ENCODE peak calls at places on chromosomes 6 and 20, in four cellular contexts. R is A549, B is tibial nerve, J is neuronal stem cell. G is an unnamed sample. For H3K4me1, the result is how much of the 10 kb centered on the place peaks cover.

GRCh38 chr6:3068329-3069223 is at the start of gene RIPK1:
- DNase-seq in J (peak), R (peak), B (peak), G (peak)

GRCh38 chr6:155201461-155202226 is 62.2 kb upstream of the CLDN20 start:
- DNase-seq in B (no peak), J (no peak), R (peak), G (no peak)

GRCh38 chr6:45929421-45930361 is 86.0 kb downstream of the CLIC5 start:
- DNase-seq in R (no peak), B (no peak), J (no peak), G (no peak)

GRCh38 chr6:107607109-107607508 is 117.2 kb downstream of the SOBP start:
- DNase-seq in J (no peak), B (no peak), R (no peak), G (no peak)

GRCh38 chr20:3680701-3681351 is 984 bp downstream of the ADAM33 start:
- DNase-seq in R (no peak), J (no peak), B (no peak), G (no peak)

GRCh38 chr6:80638222-80639055 is 532.0 kb downstream of the BCKDHB start:
- DNase-seq in B (no peak), R (peak), J (no peak), G (no peak)

GRCh38 chr6:87483929-87484328 is 11.2 kb downstream of the SLC35A1 start:
- DNase-seq in R (peak), J (peak), B (no peak), G (no peak)

GRCh38 chr6:108730556-108731228 is 117.5 kb upstream of the ARMC2 start:
- DNase-seq in B (no peak), J (no peak), R (no peak), G (no peak)

GRCh38 chr20:53736757-53737403 is 143.2 kb upstream of the ZNF217 start:
- DNase-seq in B (no peak), J (no peak), R (no peak), G (no peak)

GRCh38 chr20:18087054-18087453 is 29.3 kb upstream of the OVOL2 start:
- DNase-seq in B (no peak), J (no peak), R (no peak), G (no peak)

GRCh38 chr6:2952557-2953095 is 18.7 kb downstream of the SERPINB6 start:
- DNase-seq in J (peak), R (peak), B (peak), G (no peak)

DNA sequence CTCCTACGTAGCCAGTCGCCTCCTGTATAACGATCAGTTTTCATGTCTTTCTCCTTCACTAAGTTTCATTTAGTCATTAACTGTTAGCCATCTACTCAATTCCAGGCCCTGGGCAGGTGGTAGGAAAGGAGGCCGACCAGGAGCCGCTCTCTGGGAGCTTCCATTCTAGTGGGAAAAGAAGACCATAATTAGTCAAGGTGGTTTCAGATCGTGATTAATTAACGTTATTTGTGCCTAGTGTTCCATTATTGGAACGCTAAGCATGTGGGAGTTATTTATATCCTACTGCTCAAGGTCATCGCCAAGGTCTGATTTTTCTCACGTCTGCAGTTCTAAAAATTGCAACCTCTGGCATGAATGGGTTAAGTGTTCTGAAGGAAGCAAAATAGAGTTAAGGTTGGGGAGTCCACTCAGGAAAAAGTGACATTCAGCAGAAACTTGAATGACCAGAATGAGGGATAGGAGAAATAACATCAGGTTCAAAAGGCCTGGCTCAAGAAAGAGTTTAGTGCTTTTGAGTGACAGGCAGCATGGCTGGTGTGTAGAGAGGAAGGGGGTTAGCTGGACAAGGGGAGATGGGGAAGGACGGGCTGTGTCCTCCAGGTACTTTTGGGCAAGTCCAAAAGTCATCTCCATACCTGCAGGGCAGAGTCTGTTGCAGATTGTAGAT is 812 bp downstream of the SLC9A8 start:
- DNase-seq in J (no peak), R (no peak), B (no peak), G (no peak)
- H3K4me1 ChIP-seq in J (under half), R (under half), B (under half), G (under half)

DNA sequence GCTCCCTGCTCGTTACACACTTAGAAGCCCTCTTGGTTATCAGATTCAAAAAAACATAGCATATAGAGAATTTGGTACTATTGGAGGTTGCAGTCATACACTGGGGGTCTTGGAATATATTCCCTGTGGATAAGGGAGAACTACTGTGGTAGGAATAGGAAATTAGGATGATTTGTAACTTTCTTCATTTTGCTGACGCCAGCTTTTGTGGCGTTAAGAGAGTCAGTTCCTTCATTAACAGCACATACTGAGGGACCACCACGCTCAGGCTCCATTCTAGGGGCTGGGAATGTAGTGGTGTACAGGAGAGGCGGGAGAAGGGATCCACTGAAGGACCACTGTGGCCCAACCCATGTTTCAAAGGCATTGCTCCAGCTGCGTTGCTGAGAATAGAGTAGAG is 140.3 kb downstream of the MBOAT1 start:
- DNase-seq in J (no peak), R (no peak), B (no peak), G (no peak)
- H3K4me3 ChIP-seq in J (no peak), R (no peak), B (no peak), G (no peak)

GRCh38 chr6:52301326-52301725 is 16.8 kb upstream of the MCM3 start:
- DNase-seq in B (no peak), J (no peak), R (no peak), G (no peak)
- H3K4me1 ChIP-seq in B (under half), J (under half), R (under half), G (under half)

DNA sequence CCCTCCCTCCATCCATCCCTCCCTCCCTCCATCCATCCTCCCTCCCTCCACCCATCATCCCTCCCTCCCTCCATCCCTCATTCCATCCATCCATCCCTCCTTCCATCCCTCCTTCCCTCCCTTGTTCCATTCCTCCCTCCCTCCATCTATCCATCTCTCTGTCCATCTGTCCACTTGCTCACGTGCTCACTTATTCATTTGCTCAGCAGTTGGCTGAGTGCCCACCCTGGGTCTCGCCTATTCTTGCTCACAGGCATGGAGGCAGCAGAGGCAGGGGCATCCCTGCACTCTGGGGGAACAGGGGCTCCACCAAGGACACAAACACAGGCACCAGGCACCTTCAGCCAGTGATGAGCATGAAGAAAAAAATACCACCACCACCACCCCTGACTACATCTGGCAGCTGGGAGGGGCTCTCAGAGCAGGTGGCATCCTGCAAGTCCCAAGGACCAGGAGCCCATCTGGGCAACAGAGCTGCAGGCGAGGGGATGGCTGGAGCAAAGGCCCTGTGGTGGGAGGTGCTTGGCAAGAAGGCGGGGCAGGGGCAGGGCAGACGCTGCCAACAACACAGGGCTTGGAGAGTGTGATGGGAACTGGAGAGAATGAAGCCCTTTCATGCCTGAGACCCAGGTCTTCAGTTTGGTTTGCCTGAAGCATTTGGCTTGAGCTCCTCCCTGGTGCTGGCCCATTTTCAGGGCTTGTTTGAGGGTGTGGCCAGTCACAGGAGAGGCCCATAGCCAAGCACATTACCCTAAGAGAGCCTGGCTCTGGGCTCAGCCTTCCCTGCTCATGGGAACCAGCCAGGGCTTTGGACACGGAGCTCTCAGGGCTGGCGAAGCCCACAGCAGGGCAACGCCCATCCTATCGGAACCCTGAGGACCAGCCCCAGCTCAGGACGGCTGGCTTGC is 40.2 kb upstream of the MRGBP start:
- DNase-seq in J (no peak), R (no peak), B (no peak), G (no peak)
- H3K4me3 ChIP-seq in J (no peak), R (no peak), B (no peak), G (no peak)

DNA sequence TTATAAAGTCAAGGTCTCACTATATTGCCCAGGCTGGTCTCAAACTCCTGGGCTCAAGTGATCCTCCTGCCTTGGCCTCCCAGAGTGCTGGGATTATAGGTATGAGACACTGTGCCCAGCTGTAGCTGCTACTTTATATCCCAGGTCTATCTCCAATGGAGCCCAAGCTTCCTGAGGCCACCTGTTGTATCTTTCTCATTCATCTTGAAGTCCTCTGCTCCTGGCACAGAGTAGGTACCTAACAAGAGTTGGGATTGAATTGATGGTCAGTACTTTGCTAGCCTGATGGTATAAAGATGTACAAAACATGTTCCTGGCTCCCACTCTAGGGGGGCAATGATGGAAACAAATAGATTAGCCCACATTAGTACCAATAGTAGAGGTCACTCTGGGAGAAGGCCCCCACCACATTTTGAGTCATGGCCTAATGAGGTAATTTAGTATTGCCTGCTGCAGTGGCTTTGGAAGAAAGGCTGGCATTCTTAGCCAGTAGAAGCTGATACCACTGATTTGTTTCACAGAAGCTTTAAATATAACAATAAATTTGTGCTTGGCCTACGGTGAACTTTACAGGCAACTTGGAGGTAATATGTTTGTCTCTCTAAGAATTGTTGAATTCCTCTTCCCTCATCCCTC is 5.4 kb downstream of the PTPN1 start:
- DNase-seq in J (no peak), B (no peak), R (no peak), G (no peak)
- H3K4me1 ChIP-seq in J (under half), B (half or more), R (under half), G (half or more)

DNA sequence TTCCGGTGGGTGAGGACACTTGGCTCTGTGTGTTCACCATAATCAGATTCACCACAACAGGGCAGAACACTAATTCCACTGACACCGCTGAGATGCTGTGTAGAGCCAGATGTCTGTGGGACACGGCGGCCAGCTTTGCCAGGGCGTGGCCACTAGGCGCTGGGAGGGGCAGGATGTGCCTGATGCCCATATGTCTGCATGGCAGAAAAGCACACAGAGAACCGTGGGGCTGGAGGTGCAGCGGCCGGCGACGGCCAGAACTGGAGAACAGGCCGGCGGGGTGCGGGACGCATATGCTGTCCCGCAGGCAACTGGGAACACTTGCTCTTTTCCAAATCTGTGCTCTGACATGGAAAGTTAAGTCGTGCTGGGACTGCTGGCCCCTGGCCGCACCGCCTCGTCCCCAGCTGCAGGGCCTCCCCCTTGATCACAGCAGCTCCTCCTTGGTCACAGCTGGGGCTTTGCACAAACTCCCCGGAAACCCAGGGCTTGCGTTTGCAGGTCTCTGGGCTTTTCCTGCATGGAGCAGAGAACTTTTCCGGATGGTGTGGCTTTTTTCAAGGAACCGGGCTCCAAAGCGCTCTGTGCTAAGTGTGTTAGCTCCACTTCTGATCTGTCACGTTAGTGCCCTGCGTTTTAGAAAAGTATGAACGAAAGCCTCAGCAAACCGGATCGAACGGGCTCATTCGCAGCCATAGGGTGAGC is 31.1 kb downstream of the NTSR1 start:
- DNase-seq in R (no peak), J (no peak), B (no peak), G (peak)
- H3K4me3 ChIP-seq in R (no peak), J (no peak), B (peak), G (peak)

DNA sequence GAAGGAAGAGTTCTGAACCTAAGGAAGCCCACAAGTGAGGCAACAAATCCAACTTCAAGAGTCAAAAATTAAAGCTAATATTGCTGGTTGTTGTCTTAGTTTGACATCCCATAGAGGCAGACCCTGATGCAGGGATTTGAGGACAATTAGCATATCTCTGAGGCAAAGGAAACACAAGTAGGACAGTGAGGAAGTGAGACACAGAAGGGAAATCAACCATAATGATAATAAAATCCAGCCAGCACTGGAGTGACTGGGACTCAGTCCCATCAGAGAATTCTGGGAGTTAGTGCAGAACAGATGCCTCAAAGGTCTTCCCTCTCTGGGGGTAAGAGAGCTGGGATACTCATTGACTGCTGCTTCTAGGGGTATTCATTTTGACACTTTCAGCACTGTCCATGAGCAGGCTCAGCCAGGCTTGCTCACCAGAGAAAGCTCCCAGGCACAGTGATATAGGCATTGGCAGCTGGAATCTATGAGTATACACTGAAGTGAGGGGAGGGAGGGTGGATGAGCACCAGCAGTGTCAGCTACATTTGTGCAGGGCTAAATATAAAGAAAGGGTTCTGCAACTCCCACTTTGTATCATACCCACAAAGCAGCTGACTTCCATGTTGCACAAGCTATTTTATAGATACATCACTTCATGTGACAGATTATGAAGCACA is 43.4 kb upstream of the SPTLC3 start:
- DNase-seq in R (no peak), B (no peak), J (no peak), G (no peak)
- H3K4me1 ChIP-seq in R (under half), B (under half), J (under half), G (under half)

DNA sequence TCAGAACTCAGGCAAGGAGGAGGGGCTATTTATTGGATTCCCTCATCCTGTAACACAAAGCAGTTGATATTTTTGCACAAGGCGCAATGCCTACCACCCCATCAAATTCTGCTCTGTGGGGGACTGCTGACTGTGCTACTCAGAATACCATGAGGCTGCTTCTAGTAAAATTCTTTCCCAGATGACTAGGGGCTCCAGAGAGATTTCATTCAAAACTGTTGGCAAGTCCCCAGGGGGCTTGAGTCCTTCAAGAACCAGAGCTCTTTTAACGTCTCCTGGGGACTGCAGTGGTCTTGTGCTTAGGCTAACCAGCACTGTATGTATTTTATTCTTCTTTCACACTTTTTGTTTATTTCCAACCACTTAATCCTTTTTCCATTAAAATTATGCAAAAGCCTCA is 365.9 kb upstream of the AGPAT4 start:
- DNase-seq in J (no peak), R (no peak), B (no peak), G (no peak)
- H3K4me3 ChIP-seq in J (no peak), R (no peak), B (no peak), G (no peak)

GRCh38 chr20:1392693-1393506 is at the start of gene FKBP1A:
- DNase-seq in R (peak), J (peak), B (peak), G (peak)

GRCh38 chr20:1391640-1392442 is 1.0 kb downstream of the FKBP1A start:
- DNase-seq in R (no peak), B (no peak), J (no peak), G (no peak)

GRCh38 chr20:1393507-1393882 is 641 bp upstream of the FKBP1A start:
- DNase-seq in B (no peak), R (no peak), J (no peak), G (no peak)

GRCh38 chr20:1390552-1391403 is 2.1 kb downstream of the FKBP1A start:
- DNase-seq in R (no peak), J (no peak), B (no peak), G (no peak)

DNA sequence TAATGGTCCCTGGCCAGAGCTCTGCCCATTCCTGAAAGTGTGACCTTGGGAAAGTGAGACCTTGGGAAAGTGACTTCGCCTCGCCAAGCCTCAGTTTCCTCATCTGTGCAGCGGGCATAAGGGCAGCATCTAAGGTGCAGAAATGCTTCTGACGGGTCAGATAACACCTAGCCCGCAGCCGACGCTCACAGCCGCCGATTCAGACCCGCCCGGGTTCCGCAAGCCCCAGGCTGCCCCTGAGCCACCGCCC is 486 bp downstream of the FKBP1A start:
- DNase-seq in R (no peak), J (no peak), B (no peak), G (no peak)
- H3K4me1 ChIP-seq in R (under half), J (under half), B (half or more), G (under half)